ENCODE peak calls at places on chromosomes 6 and 20, in seven cellular contexts. U is GM23248, E is astrocyte of the spinal cord, B is fibroblast of the aortic adventitia, J is neural progenitor cell, O is AG08395, X is psoas muscle. R is an unnamed sample.

GRCh38 chr20:51934301-51935002 is 132.1 kb upstream of the SALL4 start:
- DNase-seq in B (no peak), X (no peak), J (no peak), U (peak; percentile 6), O (no peak), E (no peak), R (no peak)

GRCh38 chr6:160798625-160799024 is 96.6 kb downstream of the PLG start:
- DNase-seq in J (no peak), B (no peak), O (no peak), U (no peak), E (peak; percentile 15), X (no peak), R (no peak)

GRCh38 chr20:40960521-40960956 is 68.1 kb upstream of the TOP1 start:
- DNase-seq in B (peak; percentile 35), U (peak; percentile 85), X (peak; percentile 46), E (no peak), O (peak; percentile 37), J (no peak), R (no peak)

GRCh38 chr6:124400600-124400999 is 561.6 kb upstream of the RNF217 start:
- DNase-seq in E (no peak), B (no peak), J (no peak), O (no peak), X (no peak), U (no peak), R (no peak)

GRCh38 chr6:38720295-38720694 is 5.2 kb downstream of the DNAH8 start:
- DNase-seq in O (no peak), B (no peak), J (peak; percentile 77), U (no peak), X (no peak), E (no peak), R (no peak)

GRCh38 chr20:49636447-49636846 is 68.5 kb upstream of the PTGIS start:
- DNase-seq in X (peak; percentile 54), O (no peak), U (no peak), E (no peak), J (no peak), B (no peak), R (no peak)

GRCh38 chr6:46325561-46326525 is 155.1 kb upstream of the ENPP5 start:
- DNase-seq in B (peak; percentile 31), E (peak; percentile 68), J (peak; percentile 1), X (no peak), O (peak; percentile 55), U (peak; percentile 80), R (no peak)

GRCh38 chr6:74100719-74101287 is 404.8 kb downstream of the CD109 start:
- DNase-seq in O (peak; percentile 10), X (no peak), E (no peak), U (peak; percentile 18), J (no peak), B (peak; percentile 15), R (no peak)

GRCh38 chr6:81731814-81732213 is 20.7 kb downstream of the TENT5A start:
- DNase-seq in E (peak; percentile 41), X (no peak), O (peak; percentile 37), B (no peak), U (peak; percentile 60), J (no peak), R (no peak)

GRCh38 chr6:40893021-40893420 is 146.0 kb downstream of the UNC5CL start:
- DNase-seq in B (no peak), X (no peak), J (no peak), E (no peak), U (no peak), O (no peak), R (no peak)

GRCh38 chr6:25608562-25609174 is 43.3 kb upstream of the SCGN start:
- DNase-seq in B (no peak), U (no peak), O (no peak), X (no peak), E (no peak), J (no peak), R (no peak)

GRCh38 chr20:17768267-17768666 is 68.5 kb downstream of the BANF2 start:
- DNase-seq in E (no peak), U (no peak), X (no peak), B (no peak), O (no peak), J (no peak), R (no peak)

GRCh38 chr20:2137552-2138201 is 36.0 kb downstream of the STK35 start:
- DNase-seq in O (peak; percentile 91), E (peak; percentile 53), J (no peak), B (peak; percentile 46), U (peak; percentile 97), X (no peak), R (no peak)

GRCh38 chr20:58092871-58093270 is 135.6 kb downstream of the ANKRD60 start:
- DNase-seq in B (no peak), X (no peak), O (no peak), J (no peak), E (no peak), U (no peak), R (no peak)

GRCh38 chr6:56380476-56380875 is 133.1 kb upstream of the COL21A1 start:
- DNase-seq in X (no peak), B (no peak), E (no peak), J (no peak), U (no peak), O (no peak), R (no peak)

GRCh38 chr20:21808863-21809664 is 103.6 kb downstream of the PAX1 start:
- DNase-seq in U (no peak), B (peak; percentile 10), X (peak; percentile 31), O (no peak), E (no peak), J (peak; percentile 83), R (peak; percentile 17)

GRCh38 chr6:2482773-2483172 is 237.4 kb upstream of the GMDS start:
- DNase-seq in U (no peak), B (no peak), J (no peak), X (no peak), O (no peak), E (no peak), R (no peak)

GRCh38 chr20:10060223-10060622 is 25.4 kb downstream of the ANKEF1 start:
- DNase-seq in B (no peak), J (no peak), O (no peak), U (no peak), E (peak; percentile 7), X (no peak), R (no peak)

GRCh38 chr20:3858689-3859088 is 12.1 kb downstream of the MAVS start:
- DNase-seq in J (no peak), U (no peak), E (no peak), B (no peak), X (no peak), O (no peak), R (no peak)

GRCh38 chr6:11718461-11718860 is 60.1 kb downstream of the ADTRP start:
- DNase-seq in E (no peak), J (no peak), B (peak; percentile 31), U (peak; percentile 66), O (peak; percentile 52), X (no peak), R (no peak)

GRCh38 chr6:36827261-36828079 is 11.8 kb downstream of the CPNE5 start:
- DNase-seq in X (peak; percentile 53), B (peak; percentile 82), O (peak; percentile 72), E (peak; percentile 90), U (peak; percentile 43), J (peak; percentile 25), R (peak; percentile 85)

GRCh38 chr6:128432394-128432793 is 88.0 kb downstream of the PTPRK start:
- DNase-seq in O (peak; percentile 43), B (peak; percentile 74), E (peak; percentile 59), J (no peak), X (no peak), U (peak; percentile 72), R (no peak)

GRCh38 chr20:1033751-1034419 is 31.8 kb upstream of the RSPO4 start:
- DNase-seq in J (no peak), B (no peak), X (no peak), O (no peak), U (no peak), E (no peak), R (peak; percentile 89)

GRCh38 chr20:36273414-36274247 is 32.5 kb upstream of the DLGAP4 start:
- DNase-seq in E (no peak), B (peak; percentile 43), J (peak; percentile 28), O (peak; percentile 48), X (no peak), U (peak; percentile 47), R (no peak)

GRCh38 chr6:166156942-166157341 is 10.7 kb downstream of the TBXT start:
- DNase-seq in B (peak; percentile 22), O (no peak), U (peak; percentile 26), X (no peak), E (no peak), J (peak; percentile 44), R (no peak)

GRCh38 chr20:25984933-25985332 is 288.3 kb upstream of the ZNF337 start:
- DNase-seq in U (peak; percentile 69), B (no peak), J (no peak), X (peak; percentile 56), E (peak; percentile 28), O (no peak), R (no peak)

GRCh38 chr20:14622796-14623195 is 285.4 kb upstream of the FLRT3 start:
- DNase-seq in E (peak; percentile 7), X (no peak), U (peak; percentile 72), J (no peak), O (peak; percentile 36), B (peak; percentile 65), R (no peak)

GRCh38 chr6:40450483-40450882 is 136.7 kb downstream of the LRFN2 start:
- DNase-seq in U (no peak), X (no peak), E (no peak), J (no peak), B (no peak), O (no peak), R (no peak)

GRCh38 chr6:6966127-6966526 is 141.6 kb upstream of the RREB1 start:
- DNase-seq in J (no peak), U (no peak), X (no peak), E (no peak), O (no peak), B (no peak), R (no peak)

GRCh38 chr6:104483225-104483834 is 376.4 kb downstream of the HACE1 start:
- DNase-seq in B (peak; percentile 3), O (no peak), U (peak; percentile 24), X (no peak), J (no peak), E (peak; percentile 0), R (peak; percentile 3)

GRCh38 chr20:555933-556332 is 12.3 kb upstream of the CSNK2A1 start:
- DNase-seq in E (no peak), X (no peak), U (peak; percentile 31), O (no peak), J (no peak), B (peak; percentile 46), R (no peak)

GRCh38 chr20:2690718-2691117 is 1.9 kb upstream of the EBF4 start:
- DNase-seq in E (no peak), O (no peak), U (no peak), X (no peak), B (no peak), J (no peak), R (no peak)

GRCh38 chr6:137193256-137194070 is 20.0 kb upstream of the IL22RA2 start:
- DNase-seq in U (no peak), J (no peak), X (no peak), B (no peak), O (no peak), E (no peak), R (no peak)

GRCh38 chr6:12751694-12752304 is 35.2 kb downstream of the PHACTR1 start:
- DNase-seq in E (peak; percentile 56), U (peak; percentile 69), B (peak; percentile 49), O (peak; percentile 73), X (peak; percentile 22), J (peak; percentile 88), R (peak; percentile 29)

GRCh38 chr6:150647051-150647450 is 47.4 kb downstream of the PLEKHG1 start:
- DNase-seq in E (no peak), J (no peak), B (no peak), X (no peak), O (no peak), U (no peak), R (no peak)